ENCODE peak calls at places on chromosome 3, in five cellular contexts. One of them, this sample, is unnamed.

GRCh38 chr3:70247955-70248354 is 64.5 kb downstream of the MDFIC2 start:
- DNase-seq in naive B cell: no peak
- DNase-seq in foreskin fibroblast: no peak
- DNase-seq in iPS-NIHi11: no peak
- DNase-seq in LHCN-M2: no peak
- DNase-seq in this sample: no peak

GRCh38 chr3:127675651-127676391 is 3.1 kb downstream of the ABTB1 start:
- DNase-seq in naive B cell: no peak
- DNase-seq in foreskin fibroblast: no peak
- DNase-seq in iPS-NIHi11: no peak
- DNase-seq in LHCN-M2: no peak
- DNase-seq in this sample: no peak

GRCh38 chr3:52325686-52326085 is 9.6 kb downstream of the DNAH1 start:
- DNase-seq in iPS-NIHi11: no peak
- DNase-seq in naive B cell: no peak
- DNase-seq in LHCN-M2: no peak
- DNase-seq in foreskin fibroblast: no peak
- DNase-seq in this sample: no peak

GRCh38 chr3:26630669-26631384 is 8.3 kb downstream of the LRRC3B start:
- DNase-seq in foreskin fibroblast: no peak
- DNase-seq in iPS-NIHi11: no peak
- DNase-seq in naive B cell: no peak
- DNase-seq in LHCN-M2: no peak
- DNase-seq in this sample: no peak

GRCh38 chr3:170701696-170702678 is 116.1 kb upstream of the SLC7A14 start:
- DNase-seq in foreskin fibroblast: no peak
- DNase-seq in LHCN-M2: peak
- DNase-seq in naive B cell: no peak
- DNase-seq in iPS-NIHi11: no peak
- DNase-seq in this sample: no peak

GRCh38 chr3:2883292-2883691 is 226.9 kb downstream of the IL5RA start:
- DNase-seq in iPS-NIHi11: no peak
- DNase-seq in naive B cell: no peak
- DNase-seq in foreskin fibroblast: no peak
- DNase-seq in LHCN-M2: no peak
- DNase-seq in this sample: no peak

GRCh38 chr3:193016437-193016887 is 98.8 kb upstream of the MB21D2 start:
- DNase-seq in iPS-NIHi11: peak
- DNase-seq in naive B cell: no peak
- DNase-seq in foreskin fibroblast: peak
- DNase-seq in LHCN-M2: no peak
- DNase-seq in this sample: no peak

GRCh38 chr3:180690061-180690460 is 10.8 kb upstream of the CCDC39 start:
- DNase-seq in iPS-NIHi11: no peak
- DNase-seq in naive B cell: no peak
- DNase-seq in LHCN-M2: no peak
- DNase-seq in foreskin fibroblast: no peak
- DNase-seq in this sample: no peak

GRCh38 chr3:182108351-182108750 is 396.6 kb downstream of the SOX2 start:
- DNase-seq in naive B cell: no peak
- DNase-seq in LHCN-M2: no peak
- DNase-seq in iPS-NIHi11: no peak
- DNase-seq in foreskin fibroblast: no peak
- DNase-seq in this sample: no peak

GRCh38 chr3:187368765-187369450 is 723 bp downstream of the RTP4 start:
- DNase-seq in foreskin fibroblast: no peak
- DNase-seq in LHCN-M2: no peak
- DNase-seq in naive B cell: no peak
- DNase-seq in iPS-NIHi11: no peak
- DNase-seq in this sample: no peak

GRCh38 chr3:197394464-197395321 is 96.3 kb upstream of the DLG1 start:
- DNase-seq in iPS-NIHi11: peak
- DNase-seq in foreskin fibroblast: peak
- DNase-seq in LHCN-M2: peak
- DNase-seq in naive B cell: no peak
- DNase-seq in this sample: no peak

GRCh38 chr3:196563721-196564225 is 4.6 kb downstream of the WDR53 start:
- DNase-seq in LHCN-M2: no peak
- DNase-seq in naive B cell: no peak
- DNase-seq in foreskin fibroblast: no peak
- DNase-seq in iPS-NIHi11: no peak
- DNase-seq in this sample: no peak

GRCh38 chr3:4302747-4303146 is 422 bp upstream of the SETMAR start:
- DNase-seq in LHCN-M2: no peak
- DNase-seq in iPS-NIHi11: no peak
- DNase-seq in foreskin fibroblast: no peak
- DNase-seq in naive B cell: no peak
- DNase-seq in this sample: no peak

GRCh38 chr3:107064445-107065060 is 312.7 kb upstream of the CCDC54 start:
- DNase-seq in foreskin fibroblast: peak
- DNase-seq in naive B cell: peak
- DNase-seq in iPS-NIHi11: peak
- DNase-seq in LHCN-M2: peak
- DNase-seq in this sample: peak

GRCh38 chr3:145116769-145117168 is 1044.2 kb downstream of the PLOD2 start:
- DNase-seq in iPS-NIHi11: no peak
- DNase-seq in foreskin fibroblast: no peak
- DNase-seq in naive B cell: no peak
- DNase-seq in LHCN-M2: no peak
- DNase-seq in this sample: no peak

GRCh38 chr3:58214484-58215316 is 3.9 kb upstream of the DNASE1L3 start:
- DNase-seq in foreskin fibroblast: peak
- DNase-seq in LHCN-M2: peak
- DNase-seq in naive B cell: peak
- DNase-seq in iPS-NIHi11: no peak
- DNase-seq in this sample: no peak

GRCh38 chr3:148238421-148238821 is 459.3 kb upstream of the AGTR1 start:
- DNase-seq in LHCN-M2: no peak
- DNase-seq in foreskin fibroblast: peak
- DNase-seq in naive B cell: no peak
- DNase-seq in iPS-NIHi11: no peak
- DNase-seq in this sample: no peak

GRCh38 chr3:108125550-108126071 is 34.8 kb upstream of the CD47 start:
- DNase-seq in naive B cell: peak
- DNase-seq in foreskin fibroblast: no peak
- DNase-seq in LHCN-M2: no peak
- DNase-seq in iPS-NIHi11: no peak
- DNase-seq in this sample: no peak

GRCh38 chr3:119664850-119665379 is 4.5 kb upstream of the POPDC2 start:
- DNase-seq in naive B cell: no peak
- DNase-seq in LHCN-M2: no peak
- DNase-seq in iPS-NIHi11: no peak
- DNase-seq in foreskin fibroblast: no peak
- DNase-seq in this sample: no peak

GRCh38 chr3:17336291-17336690 is 406.1 kb downstream of the TBC1D5 start:
- DNase-seq in LHCN-M2: no peak
- DNase-seq in foreskin fibroblast: no peak
- DNase-seq in naive B cell: no peak
- DNase-seq in iPS-NIHi11: no peak
- DNase-seq in this sample: no peak

GRCh38 chr3:123791898-123792297 is 92.2 kb downstream of the MYLK start:
- DNase-seq in LHCN-M2: peak
- DNase-seq in foreskin fibroblast: peak
- DNase-seq in iPS-NIHi11: no peak
- DNase-seq in naive B cell: no peak
- DNase-seq in this sample: no peak

GRCh38 chr3:15713364-15713763 is 84.4 kb downstream of the ANKRD28 start:
- DNase-seq in naive B cell: no peak
- DNase-seq in LHCN-M2: no peak
- DNase-seq in foreskin fibroblast: no peak
- DNase-seq in iPS-NIHi11: no peak
- DNase-seq in this sample: no peak

GRCh38 chr3:48656061-48656840 is 6.4 kb downstream of the CELSR3 start:
- DNase-seq in foreskin fibroblast: peak
- DNase-seq in iPS-NIHi11: peak
- DNase-seq in naive B cell: peak
- DNase-seq in LHCN-M2: no peak
- DNase-seq in this sample: no peak

GRCh38 chr3:181555681-181556080 is 156.0 kb upstream of the SOX2 start:
- DNase-seq in naive B cell: no peak
- DNase-seq in foreskin fibroblast: no peak
- DNase-seq in LHCN-M2: no peak
- DNase-seq in iPS-NIHi11: no peak
- DNase-seq in this sample: peak

GRCh38 chr3:44522494-44522933 is 32.5 kb upstream of the ZKSCAN7 start:
- DNase-seq in LHCN-M2: no peak
- DNase-seq in naive B cell: no peak
- DNase-seq in foreskin fibroblast: no peak
- DNase-seq in iPS-NIHi11: no peak
- DNase-seq in this sample: no peak

GRCh38 chr3:128584412-128585020 is 66.1 kb downstream of the RPN1 start:
- DNase-seq in foreskin fibroblast: peak
- DNase-seq in iPS-NIHi11: peak
- DNase-seq in LHCN-M2: peak
- DNase-seq in naive B cell: no peak
- DNase-seq in this sample: peak

This sample was measured in occipital lobe.